ENCODE peak calls at places on chromosome 13, in nine cellular contexts. G is neural progenitor cell, O is PC-3, Q is H9, W is mesendoderm, C is SK-N-SH, T is hepatocyte, D is keratinocyte, S is H1. U is an unnamed sample.

GRCh38 chr13:23146811-23147245 is 34.0 kb upstream of the SGCG start:
- DNase-seq in O (no peak), G (no peak), Q (no peak), C (no peak), S (no peak), T (no peak), D (no peak), W (no peak), U (peak; percentile 46)

GRCh38 chr13:100666124-100666523 is 8.5 kb downstream of the TMTC4 start:
- DNase-seq in O (no peak), W (no peak), D (no peak), T (peak; percentile 22), S (no peak), G (no peak), Q (no peak), C (peak; percentile 64), U (no peak)

GRCh38 chr13:109627649-109628048 is 158.7 kb downstream of the IRS2 start:
- DNase-seq in Q (no peak), G (no peak), C (no peak), D (no peak), S (no peak), T (no peak), W (no peak), O (no peak), U (no peak)

GRCh38 chr13:97120976-97121375 is 101.2 kb upstream of the MBNL2 start:
- DNase-seq in S (no peak), O (peak; percentile 37), W (no peak), Q (no peak), T (no peak), G (no peak), C (no peak), D (peak; percentile 40), U (no peak)

GRCh38 chr13:23427342-23428182 is 5.9 kb downstream of the SACS start:
- DNase-seq in S (peak; percentile 35), C (no peak), O (peak; percentile 92), G (no peak), T (peak; percentile 35), W (no peak), D (no peak), Q (no peak), U (no peak)

GRCh38 chr13:19861762-19862161 is 1.7 kb downstream of the ZMYM5 start:
- DNase-seq in O (peak; percentile 7), D (no peak), Q (no peak), C (no peak), G (no peak), T (no peak), S (no peak), W (no peak), U (no peak)

GRCh38 chr13:68257111-68257842 is 1027.1 kb upstream of the PCDH9 start:
- DNase-seq in D (no peak), Q (no peak), C (no peak), S (no peak), G (no peak), T (no peak), O (no peak), W (peak; percentile 11), U (peak; percentile 42)

GRCh38 chr13:112824429-112824828 is 134.6 kb downstream of the ATP11A start:
- DNase-seq in C (no peak), D (no peak), G (no peak), S (no peak), W (no peak), Q (no peak), T (no peak), O (no peak), U (no peak)

GRCh38 chr13:51721485-51721884 is 82.5 kb downstream of the DHRS12 start:
- DNase-seq in S (no peak), G (no peak), C (no peak), O (no peak), Q (no peak), T (no peak), W (no peak), D (no peak), U (no peak)

GRCh38 chr13:75870397-75870801 is 234.3 kb downstream of the LMO7 start:
- DNase-seq in W (no peak), G (peak; percentile 37), T (peak; percentile 45), S (peak; percentile 62), C (peak; percentile 46), Q (no peak), O (peak; percentile 56), D (no peak), U (peak; percentile 60)

GRCh38 chr13:41827507-41828213 is 133.2 kb downstream of the VWA8 start:
- DNase-seq in S (no peak), T (peak; percentile 21), G (no peak), Q (no peak), D (no peak), W (no peak), O (peak; percentile 88), C (no peak), U (peak; percentile 63)

GRCh38 chr13:47039106-47039505 is 142.3 kb upstream of the HTR2A start:
- DNase-seq in W (no peak), C (no peak), Q (no peak), S (no peak), T (no peak), D (peak; percentile 26), G (no peak), O (peak; percentile 81), U (no peak)

GRCh38 chr13:23292596-23292995 is 111.8 kb downstream of the SGCG start:
- DNase-seq in T (no peak), G (no peak), W (no peak), S (no peak), O (no peak), D (no peak), C (no peak), Q (no peak), U (no peak)

GRCh38 chr13:89455741-89456140 is 1784.6 kb downstream of the SLITRK5 start:
- DNase-seq in Q (no peak), G (no peak), S (no peak), W (no peak), D (peak; percentile 79), C (no peak), T (no peak), O (peak; percentile 60), U (peak; percentile 53)

GRCh38 chr13:98468352-98468751 is 108.6 kb downstream of the STK24 start:
- DNase-seq in Q (no peak), O (no peak), S (no peak), T (no peak), D (no peak), C (no peak), W (no peak), G (no peak), U (no peak)

GRCh38 chr13:98470920-98471319 is 106.0 kb downstream of the STK24 start:
- DNase-seq in T (no peak), O (no peak), C (no peak), G (no peak), D (no peak), S (no peak), Q (no peak), W (no peak), U (no peak)

GRCh38 chr13:98467263-98467985 is 109.5 kb downstream of the STK24 start:
- DNase-seq in S (no peak), T (no peak), C (no peak), D (no peak), G (no peak), W (no peak), O (no peak), Q (no peak), U (no peak)

GRCh38 chr13:98466634-98467236 is 110.2 kb downstream of the STK24 start:
- DNase-seq in W (peak; percentile 77), D (no peak), T (no peak), Q (peak; percentile 77), G (peak; percentile 68), O (peak; percentile 50), C (peak; percentile 68), S (peak; percentile 94), U (peak; percentile 19)

DNA sequence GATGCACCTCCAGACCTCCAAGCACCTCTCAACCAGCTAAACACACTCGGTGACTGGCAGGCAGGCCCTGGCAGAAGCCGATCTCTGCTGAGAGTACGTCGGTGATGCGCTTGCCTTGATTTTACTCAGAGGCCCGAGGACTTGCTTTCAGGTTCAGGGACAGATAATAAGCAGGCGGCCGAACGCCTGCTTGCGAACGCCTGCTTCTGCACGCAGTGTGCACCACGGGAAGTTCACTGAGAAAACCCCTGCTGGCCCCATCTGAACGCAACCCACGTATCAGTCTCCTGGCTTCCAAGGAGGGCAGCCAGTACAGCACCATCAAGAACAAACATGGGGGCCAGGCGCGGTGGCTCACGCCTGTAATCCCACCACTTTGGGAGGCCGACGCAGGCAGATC is 108.0 kb downstream of the STK24 start:
- DNase-seq in C (no peak), G (no peak), S (no peak), D (no peak), T (no peak), W (no peak), Q (no peak), O (no peak), U (no peak)
- H3K79me2 ChIP-seq in C (peaks cover 2% of the 10 kb centered on the region), G (peaks cover 43% of the 10 kb centered on the region), S (no peaks in the 10 kb centered on the region), D (peaks cover 68% of the 10 kb centered on the region), T (peaks cover 35% of the 10 kb centered on the region), W (peaks cover 2% of the 10 kb centered on the region), Q (no peaks in the 10 kb centered on the region), O (peaks cover 7% of the 10 kb centered on the region), U (no peaks in the 10 kb centered on the region)

GRCh38 chr13:73822671-73823592 is 311.3 kb downstream of the KLF12 start:
- DNase-seq in Q (no peak), D (no peak), W (no peak), C (no peak), G (no peak), O (no peak), T (no peak), S (no peak), U (no peak)
- H3K79me2 ChIP-seq in Q (no peaks in the 10 kb centered on the region), D (no peaks in the 10 kb centered on the region), W (no peaks in the 10 kb centered on the region), C (peaks cover 3% of the 10 kb centered on the region), G (no peaks in the 10 kb centered on the region), O (no peaks in the 10 kb centered on the region), T (no peaks in the 10 kb centered on the region), S (no peaks in the 10 kb centered on the region), U (no peaks in the 10 kb centered on the region)

DNA sequence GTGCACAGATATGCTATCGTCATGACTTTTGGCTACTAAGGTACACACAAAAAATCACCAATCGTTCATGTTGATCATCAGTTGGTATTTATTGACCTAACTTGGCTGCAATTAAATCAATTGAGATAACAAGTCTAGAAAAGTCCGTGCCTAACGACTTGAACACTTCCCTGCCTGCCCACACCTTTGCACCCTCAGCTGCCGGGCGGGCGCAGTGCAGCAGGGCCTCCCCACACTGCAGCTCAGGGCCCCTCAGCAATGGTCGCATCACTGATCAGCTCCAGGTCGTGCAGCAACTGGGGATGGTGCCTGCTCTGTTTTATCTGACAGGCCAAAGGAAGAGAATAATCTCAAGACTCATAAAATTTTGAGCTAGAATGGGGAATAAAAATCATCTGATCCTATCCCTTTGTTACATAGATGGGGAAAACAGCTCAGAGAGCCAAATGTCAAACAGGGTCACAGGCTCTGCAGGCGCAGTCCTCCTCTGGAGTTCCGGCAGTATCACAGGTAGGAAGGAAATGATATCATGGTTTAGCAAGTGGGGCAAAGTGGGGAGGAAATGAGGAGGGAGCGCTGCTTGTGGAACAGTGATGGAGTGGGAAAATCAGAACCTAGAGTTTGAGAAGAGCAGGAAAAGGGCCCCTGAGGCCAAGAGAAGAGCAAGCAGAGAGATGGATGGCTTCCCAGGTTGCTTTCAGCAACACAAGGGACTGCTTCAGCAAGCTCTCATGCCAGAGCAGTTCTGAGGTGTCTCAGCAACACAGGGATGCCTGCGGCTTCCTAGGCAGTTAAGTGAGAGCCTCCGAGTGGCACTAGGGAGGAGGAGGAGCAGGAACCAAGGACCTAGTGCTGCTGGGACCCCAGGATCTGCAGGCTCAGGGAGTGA is 57.5 kb downstream of the SLC7A1 start:
- DNase-seq in Q (no peak), S (no peak), D (no peak), C (no peak), W (no peak), G (no peak), O (no peak), T (no peak), U (no peak)
- H3K79me2 ChIP-seq in Q (peaks cover 2% of the 10 kb centered on the region), S (no peaks in the 10 kb centered on the region), D (peaks cover 92% of the 10 kb centered on the region), C (peaks cover 64% of the 10 kb centered on the region), W (peaks cover 46% of the 10 kb centered on the region), G (peaks cover 14% of the 10 kb centered on the region), O (peaks cover 30% of the 10 kb centered on the region), T (peaks cover 11% of the 10 kb centered on the region), U (peaks cover 2% of the 10 kb centered on the region)

GRCh38 chr13:110628477-110628793 is 13.1 kb downstream of the NAXD start:
- DNase-seq in W (no peak), O (no peak), S (no peak), Q (no peak), G (no peak), D (no peak), C (peak; percentile 84), T (peak; percentile 72), U (peak; percentile 69)
- H3K79me2 ChIP-seq in W (peaks cover 56% of the 10 kb centered on the region), O (peaks cover 80% of the 10 kb centered on the region), S (no peaks in the 10 kb centered on the region), Q (peaks cover 16% of the 10 kb centered on the region), G (peaks cover 68% of the 10 kb centered on the region), D (peaks cover 74% of the 10 kb centered on the region), C (peaks cover 83% of the 10 kb centered on the region), T (peaks cover 97% of the 10 kb centered on the region), U (peaks cover 22% of the 10 kb centered on the region)